ENCODE peak calls at places on chromosomes 6 and 20, in five cellular contexts. One of them, this sample, is unnamed.

GRCh38 chr20:36728986-36729385 is 16.9 kb downstream of the NDRG3 start:
- DNase-seq in gastrocnemius medialis: no peak
- DNase-seq in HFF-Myc: no peak
- DNase-seq in foreskin keratinocyte: peak
- DNase-seq in astrocyte of the spinal cord: peak
- DNase-seq in this sample: no peak

GRCh38 chr6:161393839-161394364 is 120.0 kb upstream of the AGPAT4 start:
- DNase-seq in gastrocnemius medialis: peak
- DNase-seq in HFF-Myc: peak
- DNase-seq in foreskin keratinocyte: peak
- DNase-seq in astrocyte of the spinal cord: peak
- DNase-seq in this sample: no peak

GRCh38 chr20:52533401-52533800 is 341.8 kb upstream of the ZFP64 start:
- DNase-seq in gastrocnemius medialis: no peak
- DNase-seq in HFF-Myc: no peak
- DNase-seq in foreskin keratinocyte: no peak
- DNase-seq in astrocyte of the spinal cord: no peak
- DNase-seq in this sample: no peak

GRCh38 chr6:151136141-151136755 is 103.5 kb upstream of the AKAP12 start:
- DNase-seq in gastrocnemius medialis: no peak
- DNase-seq in HFF-Myc: no peak
- DNase-seq in foreskin keratinocyte: no peak
- DNase-seq in astrocyte of the spinal cord: peak
- DNase-seq in this sample: no peak

GRCh38 chr6:20447157-20447556 is 45.5 kb downstream of the E2F3 start:
- DNase-seq in gastrocnemius medialis: no peak
- DNase-seq in HFF-Myc: no peak
- DNase-seq in foreskin keratinocyte: no peak
- DNase-seq in astrocyte of the spinal cord: no peak
- DNase-seq in this sample: no peak

GRCh38 chr6:44404022-44404714 is 16.7 kb downstream of the CDC5L start:
- DNase-seq in gastrocnemius medialis: no peak
- DNase-seq in HFF-Myc: peak
- DNase-seq in foreskin keratinocyte: no peak
- DNase-seq in astrocyte of the spinal cord: no peak
- DNase-seq in this sample: no peak

GRCh38 chr6:158207452-158207788 is 39.3 kb downstream of the GTF2H5 start:
- DNase-seq in gastrocnemius medialis: no peak
- DNase-seq in HFF-Myc: no peak
- DNase-seq in foreskin keratinocyte: peak
- DNase-seq in astrocyte of the spinal cord: peak
- DNase-seq in this sample: no peak

GRCh38 chr6:155171109-155171746 is 92.6 kb upstream of the CLDN20 start:
- DNase-seq in gastrocnemius medialis: no peak
- DNase-seq in HFF-Myc: peak
- DNase-seq in foreskin keratinocyte: peak
- DNase-seq in astrocyte of the spinal cord: peak
- DNase-seq in this sample: peak

GRCh38 chr20:8073024-8073832 is 53.7 kb upstream of the TMX4 start:
- DNase-seq in gastrocnemius medialis: no peak
- DNase-seq in HFF-Myc: no peak
- DNase-seq in foreskin keratinocyte: peak
- DNase-seq in astrocyte of the spinal cord: peak
- DNase-seq in this sample: no peak

GRCh38 chr6:67916389-67916788 is 718.7 kb upstream of the ADGRB3 start:
- DNase-seq in gastrocnemius medialis: no peak
- DNase-seq in HFF-Myc: no peak
- DNase-seq in foreskin keratinocyte: no peak
- DNase-seq in astrocyte of the spinal cord: peak
- DNase-seq in this sample: no peak

GRCh38 chr20:36629719-36630340 is 16.2 kb downstream of the SLA2 start:
- DNase-seq in gastrocnemius medialis: no peak
- DNase-seq in HFF-Myc: no peak
- DNase-seq in foreskin keratinocyte: no peak
- DNase-seq in astrocyte of the spinal cord: no peak
- DNase-seq in this sample: no peak

GRCh38 chr20:61372151-61373054 is 120.3 kb downstream of the CDH4 start:
- DNase-seq in gastrocnemius medialis: no peak
- DNase-seq in HFF-Myc: no peak
- DNase-seq in foreskin keratinocyte: no peak
- DNase-seq in astrocyte of the spinal cord: no peak
- DNase-seq in this sample: no peak

GRCh38 chr20:11822116-11822794 is 95.4 kb upstream of the BTBD3 start:
- DNase-seq in gastrocnemius medialis: no peak
- DNase-seq in HFF-Myc: no peak
- DNase-seq in foreskin keratinocyte: no peak
- DNase-seq in astrocyte of the spinal cord: peak
- DNase-seq in this sample: no peak

GRCh38 chr6:85417336-85417735 is 32.5 kb upstream of the NT5E start:
- DNase-seq in gastrocnemius medialis: no peak
- DNase-seq in HFF-Myc: no peak
- DNase-seq in foreskin keratinocyte: peak
- DNase-seq in astrocyte of the spinal cord: no peak
- DNase-seq in this sample: no peak

GRCh38 chr6:161660666-161661571 is 387.1 kb upstream of the AGPAT4 start:
- DNase-seq in gastrocnemius medialis: no peak
- DNase-seq in HFF-Myc: no peak
- DNase-seq in foreskin keratinocyte: no peak
- DNase-seq in astrocyte of the spinal cord: no peak
- DNase-seq in this sample: no peak

GRCh38 chr6:155314773-155315515 is 660 bp upstream of the TFB1M start:
- DNase-seq in gastrocnemius medialis: peak
- DNase-seq in HFF-Myc: peak
- DNase-seq in foreskin keratinocyte: peak
- DNase-seq in astrocyte of the spinal cord: no peak
- DNase-seq in this sample: peak

GRCh38 chr6:83417880-83418663 is 12.8 kb downstream of the ME1 start:
- DNase-seq in gastrocnemius medialis: no peak
- DNase-seq in HFF-Myc: peak
- DNase-seq in foreskin keratinocyte: peak
- DNase-seq in astrocyte of the spinal cord: peak
- DNase-seq in this sample: peak

GRCh38 chr20:24835195-24835594 is 113.9 kb upstream of the CST7 start:
- DNase-seq in gastrocnemius medialis: no peak
- DNase-seq in HFF-Myc: no peak
- DNase-seq in foreskin keratinocyte: no peak
- DNase-seq in astrocyte of the spinal cord: no peak
- DNase-seq in this sample: no peak

GRCh38 chr6:5869676-5870075 is 137.0 kb downstream of the NRN1 start:
- DNase-seq in gastrocnemius medialis: no peak
- DNase-seq in HFF-Myc: no peak
- DNase-seq in foreskin keratinocyte: no peak
- DNase-seq in astrocyte of the spinal cord: no peak
- DNase-seq in this sample: no peak

GRCh38 chr6:108165714-108166663 is at the start of gene NR2E1:
- DNase-seq in gastrocnemius medialis: no peak
- DNase-seq in HFF-Myc: no peak
- DNase-seq in foreskin keratinocyte: peak
- DNase-seq in astrocyte of the spinal cord: peak
- DNase-seq in this sample: no peak

GRCh38 chr20:24755411-24755922 is 193.6 kb upstream of the CST7 start:
- DNase-seq in gastrocnemius medialis: no peak
- DNase-seq in HFF-Myc: no peak
- DNase-seq in foreskin keratinocyte: no peak
- DNase-seq in astrocyte of the spinal cord: peak
- DNase-seq in this sample: no peak

GRCh38 chr6:128657181-128657580 is 136.8 kb upstream of the PTPRK start:
- DNase-seq in gastrocnemius medialis: no peak
- DNase-seq in HFF-Myc: no peak
- DNase-seq in foreskin keratinocyte: no peak
- DNase-seq in astrocyte of the spinal cord: peak
- DNase-seq in this sample: no peak

GRCh38 chr6:81450180-81450579 is 302.3 kb downstream of the TENT5A start:
- DNase-seq in gastrocnemius medialis: no peak
- DNase-seq in HFF-Myc: peak
- DNase-seq in foreskin keratinocyte: no peak
- DNase-seq in astrocyte of the spinal cord: peak
- DNase-seq in this sample: peak

GRCh38 chr6:168213121-168213524 is 106.5 kb downstream of the DACT2 start:
- DNase-seq in gastrocnemius medialis: no peak
- DNase-seq in HFF-Myc: no peak
- DNase-seq in foreskin keratinocyte: no peak
- DNase-seq in astrocyte of the spinal cord: no peak
- DNase-seq in this sample: no peak

GRCh38 chr20:50478162-50479036 is 31.8 kb upstream of the PTPN1 start:
- DNase-seq in gastrocnemius medialis: peak
- DNase-seq in HFF-Myc: no peak
- DNase-seq in foreskin keratinocyte: no peak
- DNase-seq in astrocyte of the spinal cord: peak
- DNase-seq in this sample: no peak

GRCh38 chr6:46743425-46744158 is 3.1 kb upstream of the ANKRD66 start:
- DNase-seq in gastrocnemius medialis: no peak
- DNase-seq in HFF-Myc: no peak
- DNase-seq in foreskin keratinocyte: no peak
- DNase-seq in astrocyte of the spinal cord: no peak
- DNase-seq in this sample: no peak

GRCh38 chr20:50313223-50313820 is 122.7 kb downstream of the CEBPB start:
- DNase-seq in gastrocnemius medialis: no peak
- DNase-seq in HFF-Myc: no peak
- DNase-seq in foreskin keratinocyte: no peak
- DNase-seq in astrocyte of the spinal cord: no peak
- DNase-seq in this sample: no peak

GRCh38 chr6:3425574-3425973 is 31.3 kb downstream of the SLC22A23 start:
- DNase-seq in gastrocnemius medialis: no peak
- DNase-seq in HFF-Myc: no peak
- DNase-seq in foreskin keratinocyte: no peak
- DNase-seq in astrocyte of the spinal cord: no peak
- DNase-seq in this sample: no peak

DNA sequence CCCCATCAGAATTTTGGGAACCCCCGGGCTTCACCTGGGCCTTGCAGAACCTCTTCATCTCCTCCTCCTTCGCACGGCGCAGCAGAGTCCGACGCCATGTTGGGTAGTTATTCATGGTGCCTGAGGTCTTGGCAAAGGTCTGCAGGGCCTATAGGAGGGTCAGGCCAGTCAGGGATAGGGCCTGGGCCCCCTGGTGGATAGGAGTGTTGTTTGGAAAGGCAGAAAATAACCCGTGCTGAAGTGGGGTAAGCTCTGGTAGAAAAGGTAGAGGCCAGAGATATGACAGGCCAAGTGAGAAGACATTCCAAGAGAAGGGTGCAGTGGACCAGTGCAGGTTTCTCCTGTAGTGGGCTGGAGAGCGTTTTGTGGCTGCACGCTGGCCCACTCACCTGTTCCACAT is 4.9 kb downstream of the SMPD2 start:
- DNase-seq in gastrocnemius medialis: no peak
- DNase-seq in HFF-Myc: no peak
- DNase-seq in foreskin keratinocyte: no peak
- DNase-seq in astrocyte of the spinal cord: no peak
- DNase-seq in this sample: no peak
- TF ChIP-seq CTCF in gastrocnemius medialis: no peak
- TF ChIP-seq CTCF in HFF-Myc: no peak
- TF ChIP-seq CTCF in foreskin keratinocyte: peak
- TF ChIP-seq CTCF in astrocyte of the spinal cord: no peak
- TF ChIP-seq CTCF in this sample: no peak

GRCh38 chr20:58839991-58840747 is 10.5 kb downstream of the GNAS-AS1 start:
- DNase-seq in gastrocnemius medialis: no peak
- DNase-seq in HFF-Myc: no peak
- DNase-seq in foreskin keratinocyte: no peak
- DNase-seq in astrocyte of the spinal cord: no peak
- DNase-seq in this sample: no peak
- TF ChIP-seq CTCF in gastrocnemius medialis: no peak
- TF ChIP-seq CTCF in HFF-Myc: no peak
- TF ChIP-seq CTCF in foreskin keratinocyte: no peak
- TF ChIP-seq CTCF in astrocyte of the spinal cord: no peak
- TF ChIP-seq CTCF in this sample: no peak

DNA sequence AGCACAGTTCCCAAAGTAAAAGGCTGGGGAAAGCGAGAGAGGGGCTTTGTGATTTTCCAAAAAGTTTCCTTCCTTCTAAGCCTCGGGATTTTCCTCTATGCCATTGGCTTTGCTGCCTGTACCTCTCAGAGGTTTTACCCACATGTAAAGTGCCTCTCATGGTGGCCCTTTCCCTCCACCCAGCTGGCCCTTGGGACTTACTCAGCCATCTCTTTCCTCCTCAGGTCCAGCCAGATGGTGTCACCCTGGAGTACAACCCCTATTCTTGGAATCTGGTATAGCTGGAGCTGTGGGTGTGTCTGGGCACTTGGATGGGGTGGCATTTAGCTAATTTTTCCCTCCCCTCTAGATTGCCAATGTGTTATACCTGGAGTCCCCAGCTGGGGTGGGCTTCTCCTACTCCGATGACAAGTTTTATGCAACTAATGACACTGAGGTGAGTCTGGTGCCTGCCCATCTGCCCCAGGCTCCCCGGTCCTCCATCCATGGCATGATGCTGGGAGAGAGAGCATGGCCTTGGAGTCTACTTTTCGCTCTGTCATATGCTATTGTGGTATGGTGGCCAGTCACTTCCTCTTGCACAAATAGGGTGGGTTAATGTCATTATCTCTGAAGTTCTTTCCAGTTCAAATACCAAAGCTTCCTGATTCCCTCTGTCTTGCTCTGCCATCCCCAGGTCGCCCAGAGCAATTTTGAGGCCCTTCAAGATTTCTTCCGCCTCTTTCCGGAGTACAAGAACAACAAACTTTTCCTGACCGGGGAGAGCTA is 1.1 kb downstream of the CTSA start:
- DNase-seq in gastrocnemius medialis: no peak
- DNase-seq in HFF-Myc: no peak
- DNase-seq in foreskin keratinocyte: no peak
- DNase-seq in astrocyte of the spinal cord: no peak
- DNase-seq in this sample: no peak
- TF ChIP-seq CTCF in gastrocnemius medialis: no peak
- TF ChIP-seq CTCF in HFF-Myc: peak
- TF ChIP-seq CTCF in foreskin keratinocyte: peak
- TF ChIP-seq CTCF in astrocyte of the spinal cord: peak
- TF ChIP-seq CTCF in this sample: peak

GRCh38 chr6:109788687-109789086 is 97.6 kb downstream of the FIG4 start:
- DNase-seq in gastrocnemius medialis: no peak
- DNase-seq in HFF-Myc: no peak
- DNase-seq in foreskin keratinocyte: no peak
- DNase-seq in astrocyte of the spinal cord: no peak
- DNase-seq in this sample: no peak

GRCh38 chr6:109787312-109787711 is 96.2 kb downstream of the FIG4 start:
- DNase-seq in gastrocnemius medialis: no peak
- DNase-seq in HFF-Myc: no peak
- DNase-seq in foreskin keratinocyte: no peak
- DNase-seq in astrocyte of the spinal cord: no peak
- DNase-seq in this sample: no peak

GRCh38 chr6:109781001-109781400 is 89.9 kb downstream of the FIG4 start:
- DNase-seq in gastrocnemius medialis: no peak
- DNase-seq in HFF-Myc: no peak
- DNase-seq in foreskin keratinocyte: no peak
- DNase-seq in astrocyte of the spinal cord: no peak
- DNase-seq in this sample: no peak

GRCh38 chr6:109782401-109783046 is 91.4 kb downstream of the FIG4 start:
- DNase-seq in gastrocnemius medialis: no peak
- DNase-seq in HFF-Myc: no peak
- DNase-seq in foreskin keratinocyte: no peak
- DNase-seq in astrocyte of the spinal cord: no peak
- DNase-seq in this sample: no peak

GRCh38 chr6:109783245-109783990 is 92.3 kb downstream of the FIG4 start:
- DNase-seq in gastrocnemius medialis: no peak
- DNase-seq in HFF-Myc: no peak
- DNase-seq in foreskin keratinocyte: no peak
- DNase-seq in astrocyte of the spinal cord: no peak
- DNase-seq in this sample: no peak
- TF ChIP-seq CTCF in gastrocnemius medialis: peak
- TF ChIP-seq CTCF in HFF-Myc: peak
- TF ChIP-seq CTCF in foreskin keratinocyte: peak
- TF ChIP-seq CTCF in astrocyte of the spinal cord: peak
- TF ChIP-seq CTCF in this sample: no peak